ENCODE peak calls at places on chromosomes 6 and 20, in five cellular contexts. Q is GM03348; U is mucosa of gallbladder; F is stimulated activated CD4-positive, alpha-beta T cell treated with anti-CD3 and anti-CD28 coated beads, Interleukin-15, amount 100 ng/mL, for 1 hour; G is AG10803. Y is an unnamed sample.
A peak's percentile ranks its signal among the peaks of the same experiment; 100 is the strongest.

GRCh38 chr6:152309648-152310047 is 327.5 kb downstream of the SYNE1 start:
- DNase-seq in Q (no peak), U (peak; percentile 21), F (peak; percentile 48), G (no peak), Y (peak; percentile 51)

GRCh38 chr20:22684072-22684762 is 99.8 kb upstream of the FOXA2 start:
- DNase-seq in Q (peak; percentile 87), U (peak; percentile 67), F (no peak), G (peak; percentile 63), Y (no peak)

GRCh38 chr6:116278478-116278822 is 1.3 kb downstream of the TSPYL1 start:
- DNase-seq in Q (no peak), U (no peak), F (no peak), G (no peak), Y (no peak)

GRCh38 chr20:815914-816606 is 17.5 kb upstream of the FAM110A start:
- DNase-seq in Q (peak; percentile 84), U (peak; percentile 59), F (peak; percentile 38), G (peak; percentile 45), Y (peak; percentile 12)

GRCh38 chr20:22717466-22717865 is 133.1 kb upstream of the FOXA2 start:
- DNase-seq in Q (no peak), U (peak; percentile 23), F (no peak), G (no peak), Y (no peak)

GRCh38 chr20:37396520-37397075 is 50.7 kb downstream of the SRC start:
- DNase-seq in Q (no peak), U (no peak), F (no peak), G (no peak), Y (no peak)

GRCh38 chr20:22446613-22447447 is 137.5 kb downstream of the FOXA2 start:
- DNase-seq in Q (no peak), U (no peak), F (no peak), G (peak; percentile 21), Y (no peak)

GRCh38 chr6:162151050-162151658 is 576.4 kb downstream of the PRKN start:
- DNase-seq in Q (peak; percentile 45), U (no peak), F (no peak), G (peak; percentile 32), Y (no peak)

GRCh38 chr20:51345601-51346101 is 196.9 kb downstream of the NFATC2 start:
- DNase-seq in Q (peak; percentile 78), U (no peak), F (no peak), G (peak; percentile 77), Y (no peak)

GRCh38 chr6:136826216-136826615 is 3.8 kb downstream of the PEX7 start:
- DNase-seq in Q (no peak), U (no peak), F (no peak), G (no peak), Y (no peak)

GRCh38 chr6:4550227-4550597 is 226.0 kb upstream of the CDYL start:
- DNase-seq in Q (no peak), U (no peak), F (no peak), G (no peak), Y (no peak)

GRCh38 chr6:53702316-53702715 is 36.8 kb upstream of the KLHL31 start:
- DNase-seq in Q (no peak), U (no peak), F (no peak), G (no peak), Y (no peak)

GRCh38 chr20:32610897-32611218 is 25.7 kb upstream of the NOL4L start:
- DNase-seq in Q (no peak), U (no peak), F (no peak), G (no peak), Y (no peak)

GRCh38 chr6:149317656-149318571 is at the start of gene TAB2:
- DNase-seq in Q (peak; percentile 62), U (peak; percentile 16), F (peak; percentile 64), G (no peak), Y (peak; percentile 46)

GRCh38 chr6:106168097-106168888 is 82.2 kb downstream of the PRDM1 start:
- DNase-seq in Q (no peak), U (no peak), F (no peak), G (peak; percentile 41), Y (no peak)

GRCh38 chr6:123276439-123277045 is 280.5 kb downstream of the CLVS2 start:
- DNase-seq in Q (no peak), U (no peak), F (no peak), G (no peak), Y (no peak)

GRCh38 chr6:14206351-14206750 is 88.8 kb downstream of the CD83 start:
- DNase-seq in Q (no peak), U (no peak), F (no peak), G (no peak), Y (no peak)

GRCh38 chr6:12060780-12061619 is 48.9 kb downstream of the HIVEP1 start:
- DNase-seq in Q (no peak), U (peak; percentile 67), F (peak; percentile 40), G (no peak), Y (peak; percentile 78)

GRCh38 chr6:13624871-13625288 is 9.7 kb downstream of the NOL7 start:
- DNase-seq in Q (peak; percentile 38), U (no peak), F (no peak), G (peak; percentile 38), Y (no peak)

GRCh38 chr6:54294965-54295532 is 13.2 kb upstream of the TINAG start:
- DNase-seq in Q (no peak), U (no peak), F (no peak), G (no peak), Y (no peak)

GRCh38 chr20:46367234-46367633 is 39.2 kb downstream of the ELMO2 start:
- DNase-seq in Q (no peak), U (no peak), F (no peak), G (no peak), Y (no peak)

GRCh38 chr6:126628125-126628524 is 288.2 kb downstream of the CENPW start:
- DNase-seq in Q (no peak), U (no peak), F (no peak), G (no peak), Y (no peak)

GRCh38 chr6:140316966-140317365 is 942.5 kb upstream of the CITED2 start:
- DNase-seq in Q (no peak), U (no peak), F (no peak), G (no peak), Y (no peak)

GRCh38 chr6:15242937-15243614 is 2.8 kb upstream of the JARID2 start:
- DNase-seq in Q (no peak), U (no peak), F (no peak), G (no peak), Y (no peak)

GRCh38 chr6:131683479-131683878 is 17.7 kb downstream of the OR2A4 start:
- DNase-seq in Q (no peak), U (no peak), F (no peak), G (no peak), Y (no peak)

GRCh38 chr6:34015576-34015975 is 130.3 kb downstream of the GRM4 start:
- DNase-seq in Q (no peak), U (no peak), F (no peak), G (peak; percentile 13), Y (no peak)

Y was measured in caudate nucleus.